ENCODE peak calls at places on chromosomes 5 and 9, in five cellular contexts. O, T, L, H and C are unnamed samples.

GRCh38 chr5:7534505-7534904 is 138.6 kb downstream of the ADCY2 start:
- DNase-seq in T (no peak), L (no peak), O (no peak), H (no peak), C (peak; percentile 68)

GRCh38 chr5:93311825-93312224 is 269.2 kb downstream of the NR2F1-AS1 start:
- DNase-seq in L (no peak), H (no peak), O (no peak), T (no peak), C (no peak)

GRCh38 chr9:134061019-134061687 is 6.7 kb downstream of the BRD3 start:
- DNase-seq in T (peak; percentile 42), L (no peak), O (no peak), H (no peak), C (no peak)

GRCh38 chr9:133132174-133132573 is 11.1 kb upstream of the RALGDS start:
- DNase-seq in H (no peak), O (no peak), L (no peak), T (no peak), C (no peak)

GRCh38 chr9:95249986-95250385 is 67.5 kb downstream of the FANCC start:
- DNase-seq in H (peak; percentile 65), L (no peak), O (no peak), T (no peak), C (no peak)

GRCh38 chr5:124650960-124651662 is 95.3 kb downstream of the ZNF608 start:
- DNase-seq in T (no peak), O (no peak), L (no peak), H (no peak), C (peak; percentile 21)

GRCh38 chr5:82349651-82350050 is 71.5 kb upstream of the RPS23 start:
- DNase-seq in T (no peak), H (no peak), O (no peak), L (peak; percentile 12), C (no peak)

GRCh38 chr9:134619983-134620612 is 21.5 kb upstream of the COL5A1 start:
- DNase-seq in H (no peak), T (peak; percentile 71), O (peak; percentile 10), L (no peak), C (no peak)

GRCh38 chr9:77714077-77714549 is 66.0 kb upstream of the GNA14 start:
- DNase-seq in H (no peak), O (no peak), T (no peak), L (no peak), C (no peak)

GRCh38 chr5:9869616-9870288 is 239.6 kb upstream of the TAS2R1 start:
- DNase-seq in L (no peak), H (no peak), O (no peak), T (no peak), C (peak; percentile 60)

GRCh38 chr9:15942806-15943424 is 390.1 kb downstream of the CCDC171 start:
- DNase-seq in T (no peak), H (no peak), O (no peak), L (no peak), C (no peak)

GRCh38 chr5:5585751-5586341 is 163.4 kb downstream of the ICE1 start:
- DNase-seq in L (no peak), H (no peak), O (no peak), T (no peak), C (peak; percentile 87)

GRCh38 chr9:106529616-106530015 is 333.4 kb upstream of the ZNF462 start:
- DNase-seq in H (no peak), L (no peak), T (no peak), O (no peak), C (no peak)

GRCh38 chr5:93791520-93791972 is 50.1 kb upstream of the POU5F2 start:
- DNase-seq in O (no peak), L (no peak), T (no peak), H (peak; percentile 14), C (no peak)

GRCh38 chr9:89606049-89606481 is 1.3 kb downstream of the GADD45G start:
- DNase-seq in L (peak; percentile 85), T (peak; percentile 92), O (peak; percentile 76), H (peak; percentile 27), C (no peak)
- TF ChIP-seq EP300 in L (no peak), T (no peak), O (no peak), H (no peak), C (no peak)

GRCh38 chr9:86891091-86891490 is 56.2 kb downstream of the GAS1 start:
- DNase-seq in O (no peak), H (no peak), L (no peak), T (no peak), C (no peak)

GRCh38 chr9:86885232-86885631 is 62.1 kb downstream of the GAS1 start:
- DNase-seq in L (no peak), O (no peak), H (no peak), T (no peak), C (no peak)
- H3K27me3 ChIP-seq in L (no peaks in the 10 kb centered on the region), O (no peaks in the 10 kb centered on the region), H (peaks cover 4% of the 10 kb centered on the region), T (no peaks in the 10 kb centered on the region), C (no peaks in the 10 kb centered on the region)

DNA sequence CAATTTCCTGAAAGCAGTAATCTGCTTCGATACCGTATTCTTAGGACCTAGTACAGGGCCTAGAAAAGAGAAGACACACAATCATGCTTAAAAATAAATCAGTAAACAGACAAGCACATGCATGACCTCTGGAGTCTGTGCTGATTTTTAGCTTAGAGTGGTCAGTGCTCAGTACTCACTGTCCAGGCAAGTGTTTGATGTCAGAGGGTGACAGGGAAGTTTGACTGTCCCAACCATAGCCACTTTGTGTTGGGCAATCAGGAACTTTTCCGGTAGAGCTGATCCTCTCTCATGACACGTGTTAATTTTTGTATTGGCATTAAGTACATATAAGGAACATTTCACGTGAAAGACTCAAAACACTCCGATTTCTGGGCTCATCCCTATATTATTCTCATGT is 464.7 kb upstream of the KLF4 start:
- DNase-seq in O (no peak), L (no peak), H (no peak), T (no peak), C (no peak)
- TF ChIP-seq EP300 in O (no peak), L (peak; percentile 41), H (no peak), T (no peak), C (no peak)

GRCh38 chr9:86943871-86944240 is 3.5 kb downstream of the GAS1 start:
- DNase-seq in H (no peak), T (no peak), O (no peak), L (no peak), C (no peak)
- H3K27me3 ChIP-seq in H (peaks cover 63% of the 10 kb centered on the region), T (peaks cover 24% of the 10 kb centered on the region), O (no peaks in the 10 kb centered on the region), L (peaks cover 66% of the 10 kb centered on the region), C (no peaks in the 10 kb centered on the region)

DNA sequence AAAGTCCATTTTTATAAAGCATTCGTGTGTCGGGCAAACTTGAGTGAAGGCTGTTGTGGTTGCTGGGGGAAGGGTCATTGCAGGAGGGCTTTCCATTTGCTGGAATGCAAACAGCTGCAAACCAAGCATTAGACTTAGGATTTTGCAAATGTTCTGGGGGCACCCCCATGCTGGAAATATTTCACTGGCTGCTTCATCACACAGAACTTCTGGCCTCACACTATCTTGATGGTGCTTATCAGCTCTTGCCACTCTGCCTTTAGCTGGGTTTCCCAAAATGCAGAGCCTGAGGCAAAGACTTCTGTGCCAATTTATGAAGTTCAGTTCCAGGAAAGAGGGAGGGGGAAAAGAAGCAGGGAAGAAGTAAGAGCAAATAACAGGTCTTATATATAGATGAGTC is 8.6 kb upstream of the COL15A1 start:
- DNase-seq in O (no peak), H (no peak), L (no peak), T (no peak), C (no peak)
- TF ChIP-seq EP300 in O (no peak), H (no peak), L (no peak), T (no peak), C (no peak)

GRCh38 chr9:136847065-136847826 is 2.0 kb upstream of the PHPT1 start:
- DNase-seq in T (peak; percentile 93), H (peak; percentile 53), L (peak; percentile 81), O (no peak), C (no peak)

GRCh38 chr9:136848393-136849037 is 694 bp upstream of the PHPT1 start:
- DNase-seq in T (peak; percentile 91), L (peak; percentile 54), O (no peak), H (peak; percentile 34), C (no peak)

GRCh38 chr9:136849038-136849959 is at the start of gene PHPT1:
- DNase-seq in O (peak; percentile 98), T (peak; percentile 98), L (peak; percentile 98), H (peak; percentile 97), C (peak; percentile 100)

GRCh38 chr9:136846376-136847064 is 2.7 kb upstream of the PHPT1 start:
- DNase-seq in O (no peak), T (no peak), H (no peak), L (no peak), C (no peak)

GRCh38 chr9:136847827-136848392 is 1.3 kb upstream of the PHPT1 start:
- DNase-seq in H (peak; percentile 72), O (no peak), L (peak; percentile 94), T (peak; percentile 97), C (peak; percentile 95)
- H3K27me3 ChIP-seq in H (no peaks in the 10 kb centered on the region), O (peaks cover 14% of the 10 kb centered on the region), L (peaks cover 41% of the 10 kb centered on the region), T (peaks cover 39% of the 10 kb centered on the region), C (peaks cover 4% of the 10 kb centered on the region)

DNA sequence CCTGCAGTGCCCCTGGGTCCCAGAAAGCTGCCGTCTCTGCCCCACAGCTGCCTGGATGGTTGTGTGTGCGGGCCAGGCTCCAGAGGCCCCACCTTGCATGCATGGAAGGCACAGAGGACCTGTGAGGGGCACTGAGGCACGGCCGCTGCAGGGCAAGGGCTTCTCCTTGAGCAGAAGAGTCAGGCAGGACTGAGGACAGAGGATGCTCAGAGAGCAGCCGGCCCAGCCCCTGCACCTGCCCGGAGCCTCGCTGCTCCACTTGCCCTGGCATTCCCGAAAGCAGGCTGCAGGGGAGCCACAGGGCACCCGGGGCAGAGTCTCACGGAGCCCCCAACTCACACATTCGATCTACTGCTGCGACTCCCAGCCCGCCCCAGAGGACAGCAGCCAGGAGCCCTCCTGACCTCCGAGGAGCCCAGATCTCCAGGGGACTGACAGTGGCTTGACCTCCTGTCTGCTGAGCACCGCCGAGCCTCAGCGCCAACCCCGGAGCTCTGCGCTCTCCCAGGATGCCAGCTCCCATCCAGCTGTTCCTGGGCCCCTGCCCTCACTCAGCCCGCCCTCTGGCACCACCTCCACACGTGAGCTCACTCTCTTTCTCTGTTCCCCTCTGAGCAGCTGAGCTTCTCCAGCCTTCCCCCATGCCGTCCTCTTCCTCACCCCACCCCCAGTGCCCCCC is 94.9 kb downstream of the KCNT1 start:
- DNase-seq in L (no peak), H (no peak), O (no peak), T (peak; percentile 72), C (no peak)
- TF ChIP-seq EP300 in L (no peak), H (no peak), O (no peak), T (no peak), C (no peak)

GRCh38 chr9:34566972-34567371 is 22.6 kb downstream of the CNTFR start:
- DNase-seq in L (no peak), H (no peak), T (no peak), O (no peak), C (no peak)
- H3K27me3 ChIP-seq in L (no peaks in the 10 kb centered on the region), H (peaks cover 76% of the 10 kb centered on the region), T (no peaks in the 10 kb centered on the region), O (no peaks in the 10 kb centered on the region), C (no peaks in the 10 kb centered on the region)